ENCODE peak calls at places on chromosomes 2 and 18, in ten cellular contexts. V is EL; P is heart left ventricle; L is NCI-H446; T is brain pericyte; D is nephron progenitor cell; K is HAP-1; A is PC-3; C is activated naive CD4-positive, alpha-beta T cell; E is left cardiac atrium. M is an unnamed sample.

GRCh38 chr18:25335062-25335461 is 16.9 kb downstream of the ZNF521 start:
- DNase-seq in V (no peak), P (no peak), L (no peak), T (no peak), D (no peak), K (no peak), A (no peak), C (no peak), E (no peak), M (no peak)

GRCh38 chr18:79434611-79435010 is 38.9 kb downstream of the NFATC1 start:
- DNase-seq in V (no peak), P (no peak), L (no peak), T (no peak), D (no peak), K (no peak), A (no peak), C (no peak), E (no peak), M (no peak)

GRCh38 chr2:85893428-85894258 is 4.9 kb upstream of the ST3GAL5 start:
- DNase-seq in V (peak), P (no peak), L (no peak), T (peak), D (no peak), K (no peak), A (peak), C (no peak), E (no peak), M (peak)

GRCh38 chr2:235654115-235654514 is 160.3 kb downstream of the AGAP1 start:
- DNase-seq in V (peak), P (no peak), L (no peak), T (no peak), D (no peak), K (no peak), A (no peak), C (no peak), E (no peak), M (no peak)

GRCh38 chr2:29726976-29727375 is 194.4 kb downstream of the ALK start:
- DNase-seq in V (no peak), P (no peak), L (no peak), T (no peak), D (no peak), K (no peak), A (no peak), C (no peak), E (no peak), M (no peak)

GRCh38 chr18:77098033-77098432 is 34.5 kb downstream of the MBP start:
- DNase-seq in V (no peak), P (no peak), L (no peak), T (no peak), D (no peak), K (no peak), A (no peak), C (no peak), E (no peak), M (no peak)

GRCh38 chr2:17626986-17627385 is 86.5 kb downstream of the VSNL1 start:
- DNase-seq in V (no peak), P (no peak), L (no peak), T (no peak), D (no peak), K (no peak), A (no peak), C (no peak), E (no peak), M (no peak)

GRCh38 chr2:70964596-70965386 is 13.6 kb upstream of the ANKRD53 start:
- DNase-seq in V (peak), P (peak), L (no peak), T (no peak), D (peak), K (peak), A (no peak), C (peak), E (peak), M (peak)

GRCh38 chr18:10912790-10913560 is 236.4 kb downstream of the PIEZO2 start:
- DNase-seq in V (peak), P (peak), L (no peak), T (peak), D (no peak), K (no peak), A (no peak), C (no peak), E (peak), M (peak)

GRCh38 chr2:74585406-74586182 is 31.1 kb downstream of the DOK1 start:
- DNase-seq in V (no peak), P (no peak), L (no peak), T (no peak), D (no peak), K (no peak), A (no peak), C (no peak), E (peak), M (no peak)

GRCh38 chr2:54040250-54040649 is 69.5 kb upstream of the PSME4 start:
- DNase-seq in V (no peak), P (no peak), L (no peak), T (no peak), D (no peak), K (no peak), A (no peak), C (no peak), E (no peak), M (no peak)

GRCh38 chr2:134763164-134763710 is 44.4 kb upstream of the TMEM163 start:
- DNase-seq in V (no peak), P (no peak), L (no peak), T (no peak), D (no peak), K (no peak), A (no peak), C (no peak), E (no peak), M (peak)

GRCh38 chr2:233025706-233026105 is 6.8 kb upstream of the NEU2 start:
- DNase-seq in V (no peak), P (no peak), L (no peak), T (no peak), D (no peak), K (no peak), A (no peak), C (no peak), E (no peak), M (no peak)

GRCh38 chr18:49224130-49224529 is 236.3 kb downstream of the DYM start:
- DNase-seq in V (no peak), P (no peak), L (no peak), T (no peak), D (no peak), K (no peak), A (peak), C (no peak), E (no peak), M (peak)

GRCh38 chr2:166472332-166472731 is 21.7 kb downstream of the SCN7A start:
- DNase-seq in V (no peak), P (no peak), L (no peak), T (no peak), D (no peak), K (no peak), A (no peak), C (no peak), E (no peak), M (no peak)

GRCh38 chr2:189179607-189179979 is at the start of gene COL5A2:
- DNase-seq in V (peak), P (peak), L (no peak), T (peak), D (peak), K (peak), A (no peak), C (no peak), E (peak), M (no peak)

GRCh38 chr2:106127282-106127771 is 66.8 kb downstream of the UXS1 start:
- DNase-seq in V (no peak), P (no peak), L (no peak), T (no peak), D (no peak), K (no peak), A (no peak), C (no peak), E (no peak), M (no peak)

GRCh38 chr2:231929961-231930600 is 3.9 kb upstream of the NPPC start:
- DNase-seq in V (no peak), P (peak), L (no peak), T (no peak), D (peak), K (peak), A (no peak), C (no peak), E (no peak), M (no peak)

GRCh38 chr18:22844184-22844583 is 88.9 kb upstream of the RBBP8 start:
- DNase-seq in V (peak), P (no peak), L (no peak), T (no peak), D (no peak), K (no peak), A (peak), C (no peak), E (no peak), M (peak)

GRCh38 chr2:239035361-239035814 is 187.5 kb downstream of the TWIST2 start:
- DNase-seq in V (peak), P (no peak), L (no peak), T (no peak), D (peak), K (peak), A (peak), C (peak), E (peak), M (no peak)

M was measured in HT1080.